ENCODE peak calls at places on chromosomes 11 and 22, in eight cellular contexts. X, E, B, I, N, Y, A and C are unnamed samples. For H3K27me3 and H3K36me3, the result is how much of the 10 kb centered on the place peaks cover.

GRCh38 chr11:65654375-65655349 is 8.1 kb downstream of the RELA start:
- DNase-seq in X (no peak), E (no peak), B (peak), I (no peak), N (no peak), Y (peak), A (no peak), C (no peak)

GRCh38 chr22:35872451-35872850 is 154.8 kb downstream of the APOL5 start:
- DNase-seq in X (no peak), E (no peak), B (no peak), I (no peak), N (no peak), Y (peak), A (no peak), C (no peak)

GRCh38 chr22:41264408-41264941 is 21.5 kb downstream of the RANGAP1 start:
- DNase-seq in X (no peak), E (no peak), B (no peak), I (no peak), N (no peak), Y (no peak), A (no peak), C (no peak)

GRCh38 chr22:37079668-37080171 is 28.2 kb downstream of the KCTD17 start:
- DNase-seq in X (peak), E (peak), B (no peak), I (no peak), N (no peak), Y (peak), A (peak), C (no peak)

GRCh38 chr11:36635463-36635862 is 37.4 kb upstream of the RAG2 start:
- DNase-seq in X (no peak), E (no peak), B (no peak), I (no peak), N (no peak), Y (no peak), A (no peak), C (no peak)

GRCh38 chr11:60978546-60979380 is 7.3 kb downstream of the CD6 start:
- DNase-seq in X (no peak), E (no peak), B (no peak), I (peak), N (no peak), Y (no peak), A (no peak), C (no peak)

GRCh38 chr11:65210748-65211147 is 29.0 kb downstream of the CAPN1 start:
- DNase-seq in X (no peak), E (no peak), B (no peak), I (no peak), N (no peak), Y (no peak), A (no peak), C (no peak)

GRCh38 chr11:100719809-100720221 is 32.7 kb downstream of the ARHGAP42 start:
- DNase-seq in X (peak), E (peak), B (peak), I (peak), N (peak), Y (peak), A (peak), C (peak)

GRCh38 chr11:128890543-128891409 is at the start of gene KCNJ5:
- DNase-seq in X (no peak), E (peak), B (no peak), I (no peak), N (no peak), Y (peak), A (no peak), C (no peak)

GRCh38 chr22:26481112-26481693 is 2.4 kb downstream of the HPS4 start:
- DNase-seq in X (no peak), E (no peak), B (no peak), I (peak), N (no peak), Y (no peak), A (no peak), C (no peak)

GRCh38 chr11:538431-539051 is 1.2 kb downstream of the LRRC56 start:
- DNase-seq in X (no peak), E (no peak), B (no peak), I (no peak), N (no peak), Y (no peak), A (no peak), C (no peak)

GRCh38 chr22:44472583-44472982 is 25.4 kb downstream of the RTL6 start:
- DNase-seq in X (no peak), E (no peak), B (no peak), I (no peak), N (no peak), Y (no peak), A (no peak), C (no peak)

GRCh38 chr11:119764108-119764874 is 35.3 kb upstream of the NECTIN1 start:
- DNase-seq in X (peak), E (no peak), B (no peak), I (peak), N (no peak), Y (peak), A (peak), C (no peak)

GRCh38 chr11:95545116-95545875 is 244.3 kb downstream of the FAM76B start:
- DNase-seq in X (no peak), E (no peak), B (no peak), I (no peak), N (no peak), Y (no peak), A (no peak), C (no peak)

GRCh38 chr11:85772700-85773099 is 38.2 kb downstream of the SYTL2 start:
- DNase-seq in X (peak), E (no peak), B (no peak), I (no peak), N (no peak), Y (no peak), A (peak), C (no peak)

GRCh38 chr11:11672764-11673163 is 51.0 kb upstream of the GALNT18 start:
- DNase-seq in X (no peak), E (no peak), B (no peak), I (no peak), N (no peak), Y (no peak), A (no peak), C (no peak)

GRCh38 chr11:6608726-6609501 is 3.1 kb downstream of the TAF10 start:
- DNase-seq in X (no peak), E (no peak), B (peak), I (no peak), N (no peak), Y (peak), A (no peak), C (no peak)

GRCh38 chr11:111441443-111441842 is 62.4 kb upstream of the POU2AF1 start:
- DNase-seq in X (peak), E (no peak), B (peak), I (peak), N (no peak), Y (no peak), A (peak), C (peak)

GRCh38 chr11:2150206-2150847 is 10.7 kb downstream of the INS start:
- DNase-seq in X (peak), E (no peak), B (no peak), I (peak), N (no peak), Y (no peak), A (peak), C (no peak)

GRCh38 chr11:126790550-126790981 is 210.0 kb downstream of the KIRREL3 start:
- DNase-seq in X (peak), E (no peak), B (no peak), I (peak), N (no peak), Y (no peak), A (peak), C (peak)

GRCh38 chr11:126791446-126791845 is 209.1 kb downstream of the KIRREL3 start:
- DNase-seq in X (no peak), E (no peak), B (no peak), I (no peak), N (no peak), Y (no peak), A (no peak), C (no peak)

GRCh38 chr11:126797801-126798200 is 202.8 kb downstream of the KIRREL3 start:
- DNase-seq in X (no peak), E (no peak), B (no peak), I (no peak), N (no peak), Y (no peak), A (no peak), C (no peak)

GRCh38 chr11:126791991-126792390 is 208.6 kb downstream of the KIRREL3 start:
- DNase-seq in X (peak), E (no peak), B (no peak), I (no peak), N (no peak), Y (no peak), A (no peak), C (no peak)

GRCh38 chr11:126793596-126793995 is 207.0 kb downstream of the KIRREL3 start:
- DNase-seq in X (no peak), E (no peak), B (no peak), I (no peak), N (no peak), Y (no peak), A (no peak), C (no peak)
- H3K27me3 ChIP-seq in X (under half), E (under half), B (under half), I (under half), N (under half), Y (under half), A (under half), C (under half)

DNA sequence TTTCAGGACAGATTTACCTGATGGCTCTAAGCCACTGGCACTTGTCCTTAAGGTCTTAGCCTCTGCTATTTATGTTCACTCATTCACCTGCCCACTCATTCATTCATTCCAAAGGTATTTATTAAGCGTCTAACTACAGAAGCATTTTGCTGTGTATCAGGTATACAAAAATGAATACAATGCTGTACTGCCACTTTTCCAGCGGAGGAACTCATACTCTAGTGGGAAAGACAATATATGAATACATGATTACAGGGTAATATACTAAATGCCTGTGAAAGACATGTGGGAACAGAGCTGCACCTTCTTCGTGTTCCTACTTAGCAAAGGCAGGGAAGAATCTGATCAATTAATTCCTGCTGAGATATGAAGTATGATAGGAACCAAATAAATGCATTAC is 43.7 kb downstream of the CLMP start:
- DNase-seq in X (no peak), E (no peak), B (no peak), I (no peak), N (no peak), Y (no peak), A (no peak), C (no peak)
- H3K36me3 ChIP-seq in X (under half), E (under half), B (under half), I (under half), N (under half), Y (under half), A (under half), C (under half)

GRCh38 chr22:18987765-18988164 is 51.7 kb upstream of the PRODH start:
- DNase-seq in X (no peak), E (no peak), B (no peak), I (peak), N (no peak), Y (no peak), A (peak), C (no peak)
- TF ChIP-seq CTCF in X (peak), E (no peak), B (no peak), I (peak), N (no peak), Y (peak), A (peak), C (peak)

GRCh38 chr11:46392421-46393230 is 1.1 kb upstream of the CHRM4 start:
- DNase-seq in X (peak), E (peak), B (peak), I (peak), N (peak), Y (peak), A (peak), C (no peak)

GRCh38 chr11:46390331-46391171 is 1.0 kb downstream of the CHRM4 start:
- DNase-seq in X (no peak), E (no peak), B (no peak), I (no peak), N (no peak), Y (no peak), A (no peak), C (no peak)

GRCh38 chr11:46391578-46392420 is at the start of gene CHRM4:
- DNase-seq in X (no peak), E (no peak), B (no peak), I (no peak), N (no peak), Y (no peak), A (peak), C (no peak)

GRCh38 chr11:46389450-46390330 is 1.9 kb downstream of the CHRM4 start:
- DNase-seq in X (no peak), E (peak), B (no peak), I (peak), N (no peak), Y (peak), A (peak), C (no peak)

DNA sequence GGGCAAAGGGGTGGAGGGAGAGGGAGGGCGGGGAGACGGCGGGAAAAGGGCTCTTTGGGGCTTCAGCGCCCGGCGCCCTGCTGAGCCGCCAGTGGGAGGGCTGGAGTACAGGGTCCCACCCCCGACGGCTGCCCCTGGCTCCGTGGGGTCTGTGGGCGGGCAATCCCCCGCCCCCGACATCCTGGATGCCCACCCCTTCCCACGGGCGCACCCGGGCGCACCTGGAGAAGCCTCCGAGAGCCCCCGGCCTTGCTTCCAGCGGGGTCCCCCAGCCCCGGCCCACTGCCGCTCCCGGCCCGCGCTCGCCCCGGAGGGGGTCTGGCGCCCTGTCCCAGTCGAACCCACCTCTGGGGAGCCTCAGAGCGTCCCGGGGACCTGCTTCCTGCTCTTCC is 394 bp downstream of the CHRM4 start:
- DNase-seq in X (no peak), E (no peak), B (no peak), I (no peak), N (no peak), Y (no peak), A (no peak), C (no peak)
- H3K27me3 ChIP-seq in X (under half), E (under half), B (under half), I (under half), N (under half), Y (under half), A (under half), C (half or more)

DNA sequence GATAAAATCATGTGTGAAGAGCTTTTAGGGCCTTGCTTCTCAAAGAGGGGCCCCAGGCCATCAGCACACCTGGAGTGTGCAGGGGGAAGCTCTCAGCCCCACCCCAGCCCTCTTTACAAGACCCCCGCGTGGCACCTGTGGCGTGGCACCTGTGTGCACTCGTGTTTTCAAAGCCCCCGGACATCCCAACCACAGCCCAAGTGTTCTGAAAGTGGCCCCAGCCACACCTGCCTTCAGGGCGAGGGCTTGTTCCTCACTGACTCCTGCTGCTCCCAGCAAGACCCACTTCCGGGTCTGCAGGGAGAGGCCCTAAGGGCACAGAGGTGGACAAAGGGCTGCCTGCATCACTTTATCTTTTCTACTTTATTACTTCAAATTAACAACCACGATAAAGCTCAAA is 17.5 kb upstream of the TMEM184B start:
- DNase-seq in X (no peak), E (no peak), B (no peak), I (no peak), N (no peak), Y (no peak), A (no peak), C (no peak)
- H3K36me3 ChIP-seq in X (under half), E (half or more), B (under half), I (under half), N (under half), Y (half or more), A (under half), C (under half)

DNA sequence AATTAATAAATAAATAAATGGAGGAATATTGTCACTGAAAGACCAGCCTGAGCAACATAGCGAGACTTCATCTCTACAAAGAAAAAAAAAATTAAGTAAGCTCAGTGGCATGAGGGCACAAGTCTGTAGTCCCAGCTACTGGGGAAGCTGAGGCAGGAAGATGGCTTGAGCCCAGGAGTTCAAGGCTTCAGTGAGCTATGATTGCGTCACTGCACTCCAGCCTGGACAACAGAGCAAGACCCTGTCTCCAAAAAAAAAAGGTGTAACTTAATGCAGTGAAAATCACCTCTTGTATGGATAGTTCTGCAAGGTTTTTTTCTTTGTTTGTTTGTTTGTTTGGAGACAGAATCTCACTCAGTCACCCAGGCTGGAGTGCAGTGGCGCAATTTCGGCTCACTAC is 4.6 kb upstream of the SYNGR1 start:
- DNase-seq in X (no peak), E (no peak), B (no peak), I (no peak), N (no peak), Y (no peak), A (no peak), C (no peak)
- TF ChIP-seq CTCF in X (no peak), E (no peak), B (no peak), I (no peak), N (no peak), Y (no peak), A (no peak), C (no peak)

GRCh38 chr22:22165936-22166710 is 78.5 kb upstream of the VPREB1 start:
- DNase-seq in X (no peak), E (no peak), B (no peak), I (no peak), N (no peak), Y (no peak), A (no peak), C (no peak)

GRCh38 chr22:22168190-22168940 is 76.2 kb upstream of the VPREB1 start:
- DNase-seq in X (peak), E (no peak), B (no peak), I (peak), N (no peak), Y (no peak), A (peak), C (peak)

GRCh38 chr22:22168941-22169867 is 75.4 kb upstream of the VPREB1 start:
- DNase-seq in X (no peak), E (no peak), B (no peak), I (no peak), N (no peak), Y (no peak), A (no peak), C (no peak)

GRCh38 chr22:22166941-22167713 is 77.5 kb upstream of the VPREB1 start:
- DNase-seq in X (no peak), E (no peak), B (no peak), I (no peak), N (no peak), Y (no peak), A (no peak), C (no peak)

GRCh38 chr22:22167791-22168189 is 76.8 kb upstream of the VPREB1 start:
- DNase-seq in X (no peak), E (no peak), B (no peak), I (no peak), N (no peak), Y (no peak), A (no peak), C (no peak)
- H3K27me3 ChIP-seq in X (under half), E (under half), B (under half), I (under half), N (under half), Y (under half), A (under half), C (under half)

GRCh38 chr22:39512026-39512425 is 8.3 kb upstream of the ATF4 start:
- DNase-seq in X (no peak), E (no peak), B (no peak), I (no peak), N (no peak), Y (no peak), A (no peak), C (no peak)

GRCh38 chr22:39515266-39516050 is 4.9 kb upstream of the ATF4 start:
- DNase-seq in X (no peak), E (no peak), B (no peak), I (no peak), N (no peak), Y (no peak), A (no peak), C (no peak)

GRCh38 chr22:39511226-39511625 is 9.1 kb upstream of the ATF4 start:
- DNase-seq in X (no peak), E (no peak), B (no peak), I (no peak), N (no peak), Y (no peak), A (no peak), C (no peak)

GRCh38 chr22:39514373-39514973 is 5.9 kb upstream of the ATF4 start:
- DNase-seq in X (no peak), E (peak), B (peak), I (no peak), N (peak), Y (peak), A (no peak), C (no peak)

GRCh38 chr22:39513791-39514190 is 6.6 kb upstream of the ATF4 start:
- DNase-seq in X (no peak), E (no peak), B (no peak), I (no peak), N (no peak), Y (no peak), A (no peak), C (no peak)
- H3K36me3 ChIP-seq in X (under half), E (half or more), B (under half), I (under half), N (under half), Y (half or more), A (under half), C (under half)

DNA sequence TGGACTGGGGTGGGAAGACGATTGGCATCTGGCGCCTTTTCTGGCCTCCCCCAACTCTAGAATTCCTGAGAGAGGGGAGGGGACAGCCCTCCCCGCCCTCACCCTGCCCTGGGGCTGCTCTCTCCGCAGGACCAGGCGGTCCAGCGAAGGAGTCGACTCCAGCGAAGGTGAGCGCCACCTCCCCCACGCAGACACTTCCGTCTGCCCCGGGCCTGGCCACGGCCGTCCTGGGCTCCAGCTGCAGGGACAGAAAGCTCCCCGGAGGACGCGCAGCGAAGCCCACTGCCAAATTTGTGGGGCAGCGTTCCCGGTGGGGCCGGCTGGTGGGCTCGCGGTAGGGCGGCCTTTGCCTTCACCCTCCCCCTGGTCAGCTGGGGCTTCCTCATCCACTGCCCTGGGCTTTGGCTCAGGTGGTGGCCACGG is 670 bp downstream of the SSH3 start:
- DNase-seq in X (no peak), E (peak), B (peak), I (no peak), N (no peak), Y (no peak), A (no peak), C (no peak)
- TF ChIP-seq CTCF in X (no peak), E (no peak), B (no peak), I (no peak), N (no peak), Y (no peak), A (no peak), C (no peak)